ENCODE peak calls at places on chromosomes 16 and 17, in five cellular contexts. X is tibial artery; T is cardiac fibroblast; G is naive thymus-derived CD4-positive, alpha-beta T cell; C is skeletal muscle cell. Z is an unnamed sample.

GRCh38 chr17:78173025-78173715 is 4.8 kb downstream of the SYNGR2 start:
- DNase-seq in X (no peak), T (no peak), G (peak), C (no peak), Z (no peak)

GRCh38 chr17:20121359-20122235 is 112.4 kb downstream of the SPECC1 start:
- DNase-seq in X (peak), T (peak), G (peak), C (no peak), Z (no peak)

GRCh38 chr17:65487161-65487560 is 74.3 kb downstream of the AXIN2 start:
- DNase-seq in X (no peak), T (no peak), G (no peak), C (no peak), Z (no peak)

GRCh38 chr17:16961792-16962191 is 10.1 kb downstream of the TNFRSF13B start:
- DNase-seq in X (no peak), T (no peak), G (no peak), C (no peak), Z (no peak)

GRCh38 chr17:21538615-21539014 is 153.7 kb upstream of the KCNJ18 start:
- DNase-seq in X (no peak), T (no peak), G (no peak), C (no peak), Z (no peak)

GRCh38 chr17:6472517-6472916 is 28.3 kb downstream of the PIMREG start:
- DNase-seq in X (no peak), T (no peak), G (no peak), C (no peak), Z (no peak)

GRCh38 chr17:11583306-11583992 is 14.8 kb upstream of the DNAH9 start:
- DNase-seq in X (no peak), T (no peak), G (no peak), C (no peak), Z (no peak)

GRCh38 chr17:76949913-76950695 is 81.9 kb downstream of the MGAT5B start:
- DNase-seq in X (no peak), T (no peak), G (no peak), C (no peak), Z (no peak)

GRCh38 chr16:83561876-83562275 is 245.9 kb upstream of the HSBP1 start:
- DNase-seq in X (no peak), T (peak), G (no peak), C (no peak), Z (no peak)

GRCh38 chr16:11329080-11329491 is 16.2 kb upstream of the RMI2 start:
- DNase-seq in X (no peak), T (peak), G (no peak), C (no peak), Z (peak)

GRCh38 chr16:3028716-3029319 is 5.0 kb downstream of the THOC6 start:
- DNase-seq in X (no peak), T (no peak), G (no peak), C (no peak), Z (no peak)

GRCh38 chr17:21233581-21234337 is 19.5 kb downstream of the NATD1 start:
- DNase-seq in X (no peak), T (no peak), G (no peak), C (no peak), Z (no peak)

GRCh38 chr17:4182043-4182442 is 39.0 kb downstream of the CYB5D2 start:
- DNase-seq in X (peak), T (no peak), G (no peak), C (no peak), Z (no peak)

GRCh38 chr16:78593352-78593751 is 493.9 kb downstream of the WWOX start:
- DNase-seq in X (no peak), T (no peak), G (no peak), C (no peak), Z (no peak)

GRCh38 chr16:85697441-85697840 is 8.7 kb upstream of the GINS2 start:
- DNase-seq in X (no peak), T (no peak), G (no peak), C (no peak), Z (no peak)

GRCh38 chr17:41529491-41529915 is 1.4 kb upstream of the KRT19 start:
- DNase-seq in X (no peak), T (no peak), G (no peak), C (no peak), Z (no peak)

GRCh38 chr17:76534831-76535732 is 2.4 kb downstream of the CYGB start:
- DNase-seq in X (no peak), T (no peak), G (no peak), C (no peak), Z (no peak)

GRCh38 chr16:47734987-47735594 is 274.0 kb downstream of the PHKB start:
- DNase-seq in X (no peak), T (no peak), G (no peak), C (no peak), Z (no peak)

GRCh38 chr17:78019976-78020716 is 61.6 kb downstream of the TNRC6C start:
- DNase-seq in X (no peak), T (no peak), G (no peak), C (no peak), Z (no peak)

GRCh38 chr17:80362428-80363119 is 52.4 kb upstream of the ENDOV start:
- DNase-seq in X (peak), T (peak), G (no peak), C (peak), Z (no peak)

GRCh38 chr17:74369221-74369620 is 1.9 kb downstream of the GPR142 start:
- DNase-seq in X (no peak), T (no peak), G (peak), C (no peak), Z (no peak)

GRCh38 chr16:15907863-15908478 is 19.6 kb upstream of the CEP20 start:
- DNase-seq in X (no peak), T (peak), G (peak), C (no peak), Z (no peak)

GRCh38 chr17:76467366-76467765 is at the start of gene AANAT:
- DNase-seq in X (no peak), T (no peak), G (no peak), C (no peak), Z (no peak)

GRCh38 chr17:9612016-9612415 is 33.3 kb upstream of the USP43 start:
- DNase-seq in X (no peak), T (no peak), G (no peak), C (no peak), Z (peak)

GRCh38 chr17:9611557-9611956 is 33.8 kb upstream of the USP43 start:
- DNase-seq in X (no peak), T (no peak), G (no peak), C (no peak), Z (no peak)

DNA sequence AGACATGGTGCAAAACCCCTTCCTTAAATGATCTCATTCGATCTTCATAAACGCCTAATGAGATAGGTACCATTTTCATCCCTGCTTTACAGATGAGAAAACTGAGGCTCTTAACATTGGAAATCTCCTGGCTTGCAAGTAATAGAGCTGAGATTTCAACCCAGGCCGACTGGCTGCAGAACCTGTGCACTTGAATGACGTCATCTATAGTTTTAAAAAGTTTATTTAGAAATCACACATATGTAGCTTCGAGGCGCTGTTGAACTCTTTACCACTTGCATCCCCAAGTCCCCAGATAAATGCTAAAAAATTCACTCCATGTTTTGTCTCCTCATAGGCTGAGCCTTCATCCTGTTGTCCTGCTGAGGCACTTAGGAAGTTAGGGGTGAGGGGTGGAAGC is 30.0 kb downstream of the CFAP52 start:
- DNase-seq in X (no peak), T (no peak), G (no peak), C (no peak), Z (no peak)
- H3K4me3 ChIP-seq in X (no peak), T (no peak), G (no peak), C (no peak), Z (no peak)

GRCh38 chr17:82862191-82862590 is 22.4 kb upstream of the ZNF750 start:
- DNase-seq in X (no peak), T (no peak), G (no peak), C (no peak), Z (no peak)

GRCh38 chr17:82861393-82861775 is 21.6 kb upstream of the ZNF750 start:
- DNase-seq in X (no peak), T (no peak), G (no peak), C (no peak), Z (no peak)

GRCh38 chr17:82862758-82863645 is 23.2 kb upstream of the ZNF750 start:
- DNase-seq in X (no peak), T (no peak), G (no peak), C (no peak), Z (no peak)

GRCh38 chr17:82859431-82860403 is 19.9 kb upstream of the ZNF750 start:
- DNase-seq in X (peak), T (peak), G (peak), C (peak), Z (peak)

DNA sequence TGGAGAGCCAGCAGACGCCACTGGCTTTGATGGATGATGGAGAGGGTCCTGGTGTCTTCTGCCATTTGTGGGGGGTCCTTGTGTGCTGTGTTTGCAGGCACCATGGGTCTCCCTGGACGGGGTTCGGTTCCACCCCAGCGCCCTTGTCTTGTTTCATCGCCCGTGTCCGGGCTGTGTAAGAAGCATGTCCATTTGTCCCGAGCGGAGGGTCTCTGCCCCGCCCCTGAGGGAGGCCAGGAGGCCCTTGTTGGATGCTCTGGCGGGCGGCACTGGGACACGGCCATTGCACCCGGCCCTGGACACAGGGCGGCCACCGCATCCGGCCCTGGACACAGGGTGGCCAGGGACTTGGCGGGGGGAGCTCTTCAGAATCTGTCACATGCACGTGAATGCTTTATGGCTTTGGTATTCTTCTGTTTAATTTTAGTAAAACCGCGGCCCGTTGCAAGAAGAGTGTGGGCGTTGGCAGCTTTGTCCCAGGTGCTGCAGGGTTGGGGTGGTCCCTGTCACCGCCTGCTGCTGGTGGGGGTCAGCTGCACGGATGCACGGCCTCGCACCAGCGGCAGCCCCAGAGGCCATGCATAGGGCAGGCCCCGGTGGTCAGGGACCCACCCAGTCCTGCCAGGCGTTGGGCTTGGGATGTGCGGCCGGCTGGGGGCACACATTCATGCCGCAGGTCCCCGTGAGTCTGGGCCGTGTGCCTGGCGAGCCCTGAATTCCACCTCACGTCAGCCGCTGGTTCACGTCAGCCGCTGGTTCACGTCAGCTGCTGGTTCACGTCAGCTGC is 21.0 kb upstream of the ZNF750 start:
- DNase-seq in X (no peak), T (no peak), G (no peak), C (no peak), Z (no peak)
- H3K4me3 ChIP-seq in X (no peak), T (no peak), G (no peak), C (no peak), Z (peak)

GRCh38 chr17:47252766-47253512 is 688 bp upstream of the ITGB3 start:
- DNase-seq in X (no peak), T (no peak), G (no peak), C (no peak), Z (no peak)

GRCh38 chr17:47251421-47251940 is 2.1 kb upstream of the ITGB3 start:
- DNase-seq in X (no peak), T (no peak), G (no peak), C (no peak), Z (no peak)

GRCh38 chr17:47253541-47254402 is at the start of gene ITGB3:
- DNase-seq in X (peak), T (peak), G (peak), C (no peak), Z (no peak)

GRCh38 chr17:47252209-47252608 is 1.4 kb upstream of the ITGB3 start:
- DNase-seq in X (no peak), T (no peak), G (no peak), C (no peak), Z (no peak)

DNA sequence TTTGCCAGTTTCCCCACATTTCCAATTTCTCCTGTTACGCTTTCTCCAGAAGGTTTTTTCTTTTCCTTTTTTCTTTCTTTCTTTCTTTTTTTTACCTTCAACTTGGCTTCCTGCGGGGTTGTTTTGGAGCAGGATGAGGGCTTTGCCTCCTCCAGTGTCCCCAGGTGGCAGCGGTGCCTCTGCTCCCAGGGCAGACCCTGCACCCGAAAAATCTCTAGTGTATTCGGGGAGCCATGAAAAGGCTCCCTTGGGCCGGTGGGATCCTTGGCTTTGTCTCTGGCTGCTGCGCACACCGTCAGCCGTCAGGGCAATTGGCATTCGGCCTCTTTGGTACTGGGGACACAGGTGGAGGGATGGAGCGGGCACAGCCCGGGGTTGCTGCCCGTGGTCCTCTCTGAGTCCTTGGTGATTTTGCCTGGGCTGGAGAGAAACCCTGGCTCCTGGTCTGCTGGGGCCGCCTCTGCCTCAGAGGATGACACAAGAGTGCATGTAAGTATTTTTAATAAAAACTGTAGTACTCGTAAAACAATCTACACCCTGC is 846 bp downstream of the ITGB3 start:
- DNase-seq in X (no peak), T (no peak), G (no peak), C (no peak), Z (no peak)
- H3K4me3 ChIP-seq in X (peak), T (peak), G (peak), C (peak), Z (peak)

GRCh38 chr17:63173903-63174302 is 207.9 kb downstream of the TANC2 start:
- DNase-seq in X (no peak), T (no peak), G (no peak), C (no peak), Z (no peak)
- H3K4me3 ChIP-seq in X (no peak), T (no peak), G (no peak), C (no peak), Z (no peak)

GRCh38 chr17:58400826-58401225 is 16.5 kb downstream of the RNF43 start:
- DNase-seq in X (no peak), T (no peak), G (no peak), C (no peak), Z (no peak)

GRCh38 chr17:58402679-58403078 is 14.7 kb downstream of the RNF43 start:
- DNase-seq in X (no peak), T (peak), G (no peak), C (no peak), Z (no peak)

GRCh38 chr17:58401287-58401686 is 16.0 kb downstream of the RNF43 start:
- DNase-seq in X (no peak), T (no peak), G (no peak), C (no peak), Z (no peak)

GRCh38 chr17:58402047-58402446 is 15.3 kb downstream of the RNF43 start:
- DNase-seq in X (no peak), T (peak), G (no peak), C (no peak), Z (no peak)

DNA sequence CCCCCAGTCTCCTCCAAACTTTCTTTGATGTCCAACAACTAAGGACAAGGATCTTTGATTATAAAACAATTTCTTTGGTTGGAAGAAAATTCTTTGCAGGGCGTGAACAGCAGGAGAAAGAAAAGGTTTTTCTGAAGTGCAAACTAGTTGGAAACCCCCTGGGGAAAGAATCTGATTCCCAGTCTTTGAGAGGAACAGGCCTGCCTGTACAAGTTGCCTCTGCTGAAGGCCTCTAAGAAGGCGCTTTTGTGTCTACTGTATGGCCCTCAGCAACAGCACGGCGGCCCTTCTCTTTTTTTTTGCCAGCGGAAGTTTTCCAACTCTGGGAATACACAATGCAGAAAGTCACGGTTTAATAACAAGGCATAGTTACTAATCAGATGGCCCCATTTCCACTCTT is 14.0 kb downstream of the RNF43 start:
- DNase-seq in X (no peak), T (no peak), G (no peak), C (no peak), Z (no peak)
- H3K4me3 ChIP-seq in X (no peak), T (no peak), G (no peak), C (no peak), Z (no peak)

GRCh38 chr17:34414338-34414737 is 51.3 kb upstream of the CCL1 start:
- DNase-seq in X (no peak), T (no peak), G (no peak), C (no peak), Z (no peak)
- H3K4me3 ChIP-seq in X (no peak), T (no peak), G (no peak), C (no peak), Z (no peak)

GRCh38 chr16:88700322-88700635 is 5.9 kb downstream of the RNF166 start:
- DNase-seq in X (no peak), T (no peak), G (no peak), C (no peak), Z (no peak)

GRCh38 chr16:88702364-88703210 is 3.6 kb downstream of the RNF166 start:
- DNase-seq in X (no peak), T (no peak), G (peak), C (no peak), Z (no peak)

GRCh38 chr16:88701541-88702363 is 4.5 kb downstream of the RNF166 start:
- DNase-seq in X (no peak), T (no peak), G (peak), C (no peak), Z (no peak)

GRCh38 chr16:88699180-88699579 is 7.0 kb downstream of the RNF166 start:
- DNase-seq in X (no peak), T (no peak), G (no peak), C (no peak), Z (no peak)

GRCh38 chr16:88700636-88701482 is 5.3 kb downstream of the RNF166 start:
- DNase-seq in X (peak), T (peak), G (peak), C (peak), Z (no peak)
- H3K4me3 ChIP-seq in X (no peak), T (no peak), G (peak), C (no peak), Z (no peak)

Z was measured in epithelial cell of proximal tubule.